ENCODE peak calls at places on chromosomes 7 and 10, in eight cellular contexts. D is activated gamma-delta T cell treated with Interleukin-2 at 50 U/mL for 16 hours; J is non-pigmented ciliary epithelial cell; E is SW480; R is head of caudate nucleus; A is activated T-helper 1 cell treated with anti-CD3 and anti-CD28 coated beads, Interleukin-12 subunit alpha, Interleukin-12 subunit beta, Interleukin-2, Interleukin-4 antibody, amounts not matched to agents 30 ng/mL and 10 ng/mL and 1 ng/mL, durations not matched to agents 14 hours and 24 hours and 36 hours; O is NCI-H2171; P is iPS DF 19.7. H is an unnamed sample.

GRCh38 chr10:77603529-77603927 is 34.1 kb downstream of the KCNMA1 start:
- DNase-seq in D (no peak), P (no peak), J (no peak), O (no peak), A (no peak), E (peak; percentile 35), R (no peak), H (no peak)

GRCh38 chr7:14457567-14458453 is 444.7 kb downstream of the DGKB start:
- DNase-seq in P (peak; percentile 38), D (peak; percentile 31), E (peak; percentile 82), A (peak; percentile 3), O (peak; percentile 77), J (peak; percentile 53), R (peak; percentile 79), H (peak; percentile 61)

GRCh38 chr7:29146888-29147609 is 712 bp upstream of the CPVL start:
- DNase-seq in E (no peak), J (no peak), D (no peak), O (no peak), A (no peak), R (no peak), P (no peak), H (no peak)

GRCh38 chr10:22784668-22785067 is 70.3 kb upstream of the PIP4K2A start:
- DNase-seq in J (no peak), E (no peak), D (no peak), R (no peak), A (no peak), P (no peak), O (no peak), H (no peak)

GRCh38 chr10:114174462-114175190 is 623 bp upstream of the CCDC186 start:
- DNase-seq in J (no peak), A (no peak), E (no peak), D (peak; percentile 55), P (no peak), R (peak; percentile 51), O (no peak), H (no peak)

GRCh38 chr10:77082601-77083252 is 554.9 kb downstream of the KCNMA1 start:
- DNase-seq in A (no peak), D (no peak), O (no peak), E (no peak), J (no peak), P (peak; percentile 74), R (no peak), H (peak; percentile 79)

GRCh38 chr7:99860281-99861127 is 16.3 kb downstream of the OR2AE1 start:
- DNase-seq in J (peak; percentile 20), O (no peak), A (no peak), D (no peak), P (no peak), R (no peak), E (peak; percentile 83), H (no peak)

GRCh38 chr10:11145498-11145855 is 127.8 kb downstream of the CELF2 start:
- DNase-seq in D (peak; percentile 73), P (no peak), R (no peak), A (peak; percentile 61), O (no peak), J (no peak), E (no peak), H (no peak)

GRCh38 chr7:120171406-120171805 is 101.6 kb upstream of the KCND2 start:
- DNase-seq in J (no peak), A (no peak), D (no peak), O (no peak), R (no peak), E (no peak), P (no peak), H (no peak)

GRCh38 chr10:86366033-86366901 is at the start of gene GRID1:
- DNase-seq in R (peak; percentile 85), E (no peak), O (peak; percentile 52), J (no peak), A (no peak), P (no peak), D (no peak), H (peak; percentile 80)

GRCh38 chr10:73838827-73839226 is 27.4 kb upstream of the NDST2 start:
- DNase-seq in R (no peak), J (no peak), O (no peak), D (no peak), P (no peak), A (no peak), E (no peak), H (no peak)

GRCh38 chr7:157008206-157009169 is 2.0 kb downstream of the MNX1 start:
- DNase-seq in E (no peak), D (no peak), P (no peak), A (no peak), J (no peak), O (no peak), R (no peak), H (peak; percentile 59)

GRCh38 chr10:106082865-106083264 is 1081.6 kb downstream of the SORCS1 start:
- DNase-seq in J (no peak), P (no peak), D (no peak), O (no peak), A (no peak), E (no peak), R (no peak), H (no peak)

GRCh38 chr7:117895271-117895670 is 22.0 kb upstream of the CTTNBP2 start:
- DNase-seq in P (no peak), D (no peak), R (no peak), E (peak; percentile 77), O (no peak), A (no peak), J (no peak), H (no peak)

GRCh38 chr7:71303566-71303965 is 171.6 kb downstream of the GALNT17 start:
- DNase-seq in R (no peak), A (no peak), D (no peak), J (no peak), O (no peak), E (no peak), P (no peak), H (no peak)

GRCh38 chr7:1640376-1641172 is 29.5 kb upstream of the ELFN1 start:
- DNase-seq in O (no peak), R (no peak), E (no peak), D (no peak), J (no peak), P (no peak), A (no peak), H (peak; percentile 51)

GRCh38 chr7:109699661-109700060 is 1130.0 kb downstream of the DNAJB9 start:
- DNase-seq in J (no peak), E (no peak), P (no peak), A (no peak), D (no peak), O (no peak), R (no peak), H (no peak)

GRCh38 chr7:93906267-93906666 is at the start of gene GNGT1:
- DNase-seq in D (no peak), E (no peak), P (no peak), O (no peak), R (no peak), J (no peak), A (no peak), H (no peak)

GRCh38 chr10:132847416-132847777 is 61.5 kb upstream of the NKX6-2 start:
- DNase-seq in A (no peak), D (no peak), P (no peak), O (no peak), E (no peak), J (no peak), R (peak; percentile 23), H (no peak)

GRCh38 chr7:44309271-44310091 is 15.9 kb downstream of the CAMK2B start:
- DNase-seq in D (peak; percentile 23), O (no peak), A (no peak), E (peak; percentile 48), P (no peak), J (peak; percentile 5), R (peak; percentile 60), H (no peak)